ENCODE peak calls at places on chromosome 15, in ten cellular contexts. B is HFF-Myc; M is hepatocyte; T is fibroblast of mammary gland; D is ELR; R is AG09309; J is G401; G is activated naive CD8-positive, alpha-beta T cell treated with anti-CD3 and anti-CD28 coated beads, Interleukin-2, amount 50 U/mL, for 24 hours; W is skeletal muscle cell; U is Panc1. S is an unnamed sample.
A peak's percentile ranks its signal among the peaks of the same experiment; 100 is the strongest.

GRCh38 chr15:76972420-76973361 is 22.2 kb upstream of the PSTPIP1 start:
- DNase-seq in T (peak; percentile 35), W (no peak), R (no peak), U (no peak), M (peak; percentile 39), B (no peak), G (no peak), J (no peak), D (no peak), S (no peak)

GRCh38 chr15:40306371-40306770 is 1.4 kb downstream of the PLCB2 start:
- DNase-seq in R (no peak), U (no peak), B (no peak), J (no peak), W (no peak), M (no peak), G (no peak), T (no peak), D (no peak), S (no peak)

GRCh38 chr15:25435474-25436243 is 3.2 kb downstream of the UBE3A start:
- DNase-seq in B (no peak), T (no peak), W (no peak), M (no peak), D (no peak), G (no peak), J (no peak), R (no peak), U (no peak), S (no peak)

GRCh38 chr15:40278026-40278425 is 4.8 kb downstream of the ANKRD63 start:
- DNase-seq in T (no peak), W (no peak), D (no peak), G (no peak), U (no peak), M (no peak), B (no peak), R (no peak), J (no peak), S (no peak)

GRCh38 chr15:63371297-63371918 is 10.2 kb downstream of the CA12 start:
- DNase-seq in J (peak; percentile 7), T (peak; percentile 96), W (peak; percentile 75), U (no peak), G (no peak), M (no peak), B (no peak), R (peak; percentile 81), D (peak; percentile 46), S (no peak)

GRCh38 chr15:99438691-99439523 is 126.9 kb upstream of the MEF2A start:
- DNase-seq in R (no peak), B (no peak), G (no peak), D (no peak), U (no peak), T (no peak), J (no peak), M (no peak), W (no peak), S (peak; percentile 62)

GRCh38 chr15:75723847-75724660 is 11.4 kb upstream of the CSPG4 start:
- DNase-seq in M (peak; percentile 98), B (peak; percentile 87), J (peak; percentile 83), T (peak; percentile 91), G (peak; percentile 53), W (peak; percentile 77), R (peak; percentile 73), D (peak; percentile 89), U (no peak), S (peak; percentile 97)

GRCh38 chr15:64580696-64581407 is 120.5 kb downstream of the ZNF609 start:
- DNase-seq in D (no peak), W (no peak), U (no peak), B (no peak), J (no peak), T (no peak), R (no peak), M (no peak), G (no peak), S (no peak)

GRCh38 chr15:99414755-99415731 is 150.7 kb upstream of the MEF2A start:
- DNase-seq in D (peak; percentile 25), B (no peak), G (no peak), T (peak; percentile 12), R (no peak), J (no peak), W (no peak), U (no peak), M (no peak), S (peak; percentile 92)

GRCh38 chr15:58469432-58470353 is 37.9 kb downstream of the LIPC start:
- DNase-seq in B (peak; percentile 84), D (peak; percentile 90), W (no peak), M (peak; percentile 70), R (peak; percentile 95), G (no peak), J (no peak), T (peak; percentile 90), U (no peak), S (no peak)

GRCh38 chr15:100918690-100919480 is at the start of gene LRRK1:
- DNase-seq in R (no peak), J (peak; percentile 24), W (no peak), U (no peak), M (peak; percentile 56), G (peak; percentile 25), B (peak; percentile 20), D (peak; percentile 61), T (peak; percentile 32), S (no peak)

GRCh38 chr15:66594344-66594743 is 28.5 kb upstream of the LCTL start:
- DNase-seq in B (no peak), W (no peak), R (no peak), U (no peak), D (no peak), T (no peak), G (no peak), J (no peak), M (no peak), S (no peak)

GRCh38 chr15:86231864-86232801 is 152.5 kb downstream of the AGBL1 start:
- DNase-seq in W (peak; percentile 0), T (peak; percentile 27), R (no peak), U (no peak), G (peak; percentile 24), B (no peak), J (peak; percentile 69), M (peak; percentile 73), D (peak; percentile 2), S (no peak)

GRCh38 chr15:88613074-88613944 is 7.8 kb upstream of the AEN start:
- DNase-seq in R (no peak), B (no peak), D (peak; percentile 79), G (no peak), W (no peak), T (no peak), U (no peak), M (no peak), J (no peak), S (no peak)

GRCh38 chr15:58742424-58743160 is 6.9 kb downstream of the ADAM10 start:
- DNase-seq in J (no peak), G (no peak), R (no peak), M (no peak), T (peak; percentile 44), B (no peak), U (no peak), D (peak; percentile 82), W (peak; percentile 48), S (no peak)

GRCh38 chr15:31372635-31373091 is 46.0 kb downstream of the KLF13 start:
- DNase-seq in M (peak; percentile 43), T (peak; percentile 86), D (peak; percentile 84), R (peak; percentile 51), W (peak; percentile 73), G (no peak), U (no peak), J (peak; percentile 28), B (peak; percentile 63), S (no peak)

GRCh38 chr15:95511680-95512079 is 818.8 kb upstream of the NR2F2 start:
- DNase-seq in M (no peak), U (no peak), G (no peak), B (no peak), D (peak; percentile 19), T (peak; percentile 24), J (no peak), W (no peak), R (no peak), S (no peak)

GRCh38 chr15:89165677-89166076 is 55.7 kb downstream of the RLBP1 start:
- DNase-seq in U (no peak), D (no peak), T (no peak), B (no peak), W (no peak), J (no peak), R (no peak), G (no peak), M (no peak), S (no peak)

GRCh38 chr15:80932989-80933388 is 56.6 kb downstream of the MESD start:
- DNase-seq in B (no peak), G (no peak), U (no peak), J (no peak), R (no peak), D (no peak), W (peak; percentile 43), T (peak; percentile 57), M (no peak), S (no peak)

GRCh38 chr15:80780416-80781221 is 1.4 kb downstream of the CEMIP start:
- DNase-seq in G (peak; percentile 27), W (no peak), M (peak; percentile 85), B (no peak), D (peak; percentile 61), T (peak; percentile 51), R (no peak), U (no peak), J (peak; percentile 51), S (no peak)

GRCh38 chr15:31403096-31403495 is 76.5 kb downstream of the KLF13 start:
- DNase-seq in T (peak; percentile 78), R (no peak), M (no peak), B (no peak), U (no peak), D (peak; percentile 55), G (no peak), W (no peak), J (no peak), S (no peak)

GRCh38 chr15:32843211-32843907 is 125.6 kb downstream of the GREM1 start:
- DNase-seq in G (no peak), J (no peak), B (no peak), M (no peak), U (no peak), T (peak; percentile 79), D (peak; percentile 34), R (peak; percentile 80), W (no peak), S (no peak)

GRCh38 chr15:44319385-44319784 is 30.9 kb downstream of the GOLM2 start:
- DNase-seq in M (no peak), G (no peak), R (no peak), B (no peak), D (no peak), T (no peak), J (no peak), U (no peak), W (no peak), S (no peak)

GRCh38 chr15:99708563-99708962 is 24.7 kb downstream of the LYSMD4 start:
- DNase-seq in R (peak; percentile 57), G (no peak), U (no peak), B (peak; percentile 81), W (peak; percentile 85), M (peak; percentile 64), D (peak; percentile 93), J (no peak), T (peak; percentile 96), S (no peak)